ENCODE peak calls at places on chromosomes 12 and 14, in seven cellular contexts. E is heart left ventricle, R is fibroblast of lung, L is foreskin keratinocyte, C is coronary artery, M is foreskin fibroblast, G is sigmoid colon. D is an unnamed sample.

GRCh38 chr12:116642101-116642500 is 82.9 kb downstream of the MAP1LC3B2 start:
- DNase-seq in E (no peak), L (no peak), C (no peak), M (no peak), G (no peak), R (no peak), D (no peak)

GRCh38 chr12:107400686-107401447 is 284.7 kb upstream of the PWP1 start:
- DNase-seq in E (no peak), L (no peak), C (no peak), R (peak; percentile 73), M (peak; percentile 18), G (no peak), D (no peak)

GRCh38 chr14:39033371-39033770 is 69.7 kb downstream of the SEC23A start:
- DNase-seq in R (peak; percentile 65), E (no peak), G (no peak), M (no peak), C (no peak), L (no peak), D (peak; percentile 19)

GRCh38 chr12:100789146-100789545 is 5.4 kb upstream of the ANO4 start:
- DNase-seq in C (no peak), R (peak; percentile 70), E (no peak), L (peak; percentile 21), M (peak; percentile 24), G (no peak), D (no peak)

GRCh38 chr14:68841030-68841809 is 48.4 kb upstream of the ZFP36L1 start:
- DNase-seq in C (no peak), E (no peak), R (peak; percentile 69), G (no peak), M (peak; percentile 21), L (no peak), D (no peak)

GRCh38 chr14:105313381-105314286 is 914 bp upstream of the PACS2 start:
- DNase-seq in L (no peak), E (no peak), M (no peak), R (no peak), G (no peak), C (no peak), D (no peak)

GRCh38 chr12:117522559-117522958 is 161.1 kb upstream of the NOS1 start:
- DNase-seq in E (no peak), R (no peak), M (no peak), L (no peak), G (no peak), C (no peak), D (no peak)

GRCh38 chr12:24768415-24768814 is 180.5 kb downstream of the BCAT1 start:
- DNase-seq in E (no peak), G (no peak), M (no peak), L (no peak), R (no peak), C (no peak), D (no peak)

GRCh38 chr14:69170848-69171247 is 17.9 kb upstream of the DCAF5 start:
- DNase-seq in M (no peak), C (no peak), R (peak; percentile 33), L (no peak), E (no peak), G (no peak), D (peak; percentile 17)

GRCh38 chr12:127640181-127640886 is 626.6 kb upstream of the TMEM132C start:
- DNase-seq in C (peak; percentile 76), M (no peak), E (no peak), G (no peak), R (peak; percentile 98), L (no peak), D (no peak)

GRCh38 chr12:65570451-65571130 is 253.7 kb upstream of the HMGA2 start:
- DNase-seq in G (no peak), R (no peak), C (no peak), E (no peak), M (no peak), L (no peak), D (no peak)

GRCh38 chr12:16359512-16360491 is 12.4 kb downstream of the MGST1 start:
- DNase-seq in M (no peak), L (no peak), E (peak; percentile 38), R (peak; percentile 38), C (no peak), G (peak; percentile 71), D (peak; percentile 29)

GRCh38 chr14:70641548-70642312 is at the start of gene TTC9:
- DNase-seq in R (no peak), C (no peak), M (no peak), E (no peak), L (no peak), G (no peak), D (no peak)

GRCh38 chr14:58978336-58978735 is 210.1 kb upstream of the DAAM1 start:
- DNase-seq in L (no peak), E (peak; percentile 54), G (no peak), M (no peak), C (no peak), R (peak; percentile 53), D (no peak)

GRCh38 chr12:57135939-57136338 is 7.7 kb downstream of the LRP1 start:
- DNase-seq in L (no peak), C (no peak), G (peak; percentile 90), M (no peak), E (peak; percentile 83), R (peak; percentile 45), D (no peak)

GRCh38 chr12:47686645-47687240 is 19.1 kb downstream of the RPAP3 start:
- DNase-seq in M (peak; percentile 40), G (no peak), C (no peak), R (peak; percentile 45), E (no peak), L (no peak), D (peak; percentile 57)

GRCh38 chr12:5428332-5429221 is 3.3 kb upstream of the NTF3 start:
- DNase-seq in L (no peak), R (peak; percentile 23), M (no peak), G (no peak), E (no peak), C (no peak), D (peak; percentile 41)

GRCh38 chr12:94200695-94201094 is 52.3 kb downstream of the PLXNC1 start:
- DNase-seq in G (no peak), E (no peak), M (no peak), L (no peak), R (no peak), C (no peak), D (no peak)

GRCh38 chr12:6326316-6326959 is 15.4 kb downstream of the TNFRSF1A start:
- DNase-seq in M (peak; percentile 52), L (no peak), R (no peak), G (peak; percentile 93), E (peak; percentile 57), C (no peak), D (no peak)

GRCh38 chr12:121673013-121673441 is 3.6 kb upstream of the MORN3 start:
- DNase-seq in L (no peak), C (no peak), M (no peak), E (no peak), R (no peak), G (peak; percentile 82), D (no peak)

GRCh38 chr12:123187637-123188036 is 36.7 kb upstream of the PITPNM2 start:
- DNase-seq in C (no peak), E (no peak), G (no peak), L (no peak), M (no peak), R (no peak), D (no peak)

GRCh38 chr14:70822706-70823185 is 13.4 kb upstream of the MAP3K9 start:
- DNase-seq in R (peak; percentile 30), C (no peak), G (no peak), E (peak; percentile 40), L (no peak), M (no peak), D (no peak)

GRCh38 chr12:12197128-12197527 is 69.7 kb downstream of the LRP6 start:
- DNase-seq in L (no peak), R (no peak), M (no peak), E (no peak), G (no peak), C (no peak), D (no peak)

GRCh38 chr14:61567838-61568571 is 127.3 kb upstream of the HIF1A start:
- DNase-seq in R (no peak), L (no peak), G (no peak), M (no peak), C (no peak), E (peak; percentile 65), D (no peak)

GRCh38 chr14:22112004-22112403 is 438.4 kb upstream of the OR4E1 start:
- DNase-seq in L (no peak), E (no peak), C (no peak), M (no peak), G (no peak), R (no peak), D (no peak)

GRCh38 chr12:112386726-112387125 is 4.5 kb upstream of the HECTD4 start:
- DNase-seq in E (peak; percentile 45), L (no peak), C (no peak), G (no peak), R (no peak), M (peak; percentile 50), D (no peak)

GRCh38 chr12:115956236-115956635 is 321.3 kb downstream of the MED13L start:
- DNase-seq in M (no peak), R (no peak), E (no peak), G (no peak), L (no peak), C (no peak), D (no peak)

GRCh38 chr12:84807249-84807648 is 105.3 kb downstream of the SLC6A15 start:
- DNase-seq in L (no peak), G (no peak), R (peak; percentile 64), E (no peak), C (no peak), M (peak; percentile 59), D (peak; percentile 21)

GRCh38 chr14:55731247-55731872 is 151.4 kb downstream of the KTN1 start:
- DNase-seq in C (no peak), E (no peak), R (no peak), G (no peak), L (no peak), M (no peak), D (no peak)

GRCh38 chr12:4099276-4099675 is 174.3 kb upstream of the CCND2 start:
- DNase-seq in L (no peak), R (no peak), M (no peak), C (no peak), G (no peak), E (no peak), D (no peak)
- TF ChIP-seq CTCF in L (peak; percentile 23), R (no peak), M (no peak), C (no peak), G (no peak), E (no peak), D (no peak)

GRCh38 chr14:71863049-71863448 is 69.2 kb upstream of the RGS6 start:
- DNase-seq in G (no peak), R (no peak), C (no peak), L (no peak), M (no peak), E (no peak), D (no peak)
- TF ChIP-seq CTCF in G (no peak), R (no peak), C (no peak), L (peak; percentile 18), M (no peak), E (no peak), D (peak; percentile 63)

DNA sequence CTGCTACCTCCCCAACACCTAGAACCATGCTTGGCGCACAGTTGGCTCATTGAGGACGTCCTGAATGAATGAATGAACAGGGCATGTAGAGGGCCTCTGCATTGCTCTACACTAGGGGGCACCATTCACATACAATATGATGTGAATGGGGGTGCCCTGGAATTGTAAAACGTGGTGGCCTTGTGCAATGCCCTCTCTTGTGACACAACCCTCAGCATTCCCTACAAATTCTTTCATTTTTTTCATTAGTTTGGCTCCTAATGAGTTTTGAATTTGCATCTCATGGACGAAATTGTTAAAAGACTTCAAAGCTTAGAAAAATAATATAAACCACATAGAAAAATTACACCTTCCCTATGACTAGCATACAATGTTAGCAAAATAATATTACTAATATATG is 2.3 kb upstream of the DIO2 start:
- DNase-seq in G (no peak), E (peak; percentile 32), M (peak; percentile 46), R (peak; percentile 56), L (peak; percentile 26), C (no peak), D (peak; percentile 71)
- TF ChIP-seq CTCF in G (no peak), E (peak; percentile 8), M (peak; percentile 76), R (peak; percentile 70), L (peak; percentile 76), C (no peak), D (peak; percentile 89)

GRCh38 chr12:76559277-76560082 is at the start of gene OSBPL8:
- DNase-seq in G (peak; percentile 97), L (peak; percentile 67), R (peak; percentile 88), E (peak; percentile 96), M (peak; percentile 92), C (peak; percentile 97), D (peak; percentile 86)
- TF ChIP-seq CTCF in G (no peak), L (peak; percentile 43), R (peak; percentile 12), E (no peak), M (no peak), C (no peak), D (peak; percentile 41)